ENCODE peak calls at places on chromosomes 1 and 21, in ten cellular contexts. One of them, this sample, is unnamed.

GRCh38 chr1:153305682-153306081 is 7.1 kb downstream of the PGLYRP3 start:
- DNase-seq in amniotic stem cell: no peak
- DNase-seq in GM18507: no peak
- DNase-seq in NCI-H774: no peak
- DNase-seq in CD4-positive, alpha-beta T cell: no peak
- DNase-seq in nucleus accumbens: no peak
- DNase-seq in GM12891: no peak
- DNase-seq in RCC 7860: no peak
- DNase-seq in foreskin melanocyte: no peak
- DNase-seq in AG04450: no peak
- DNase-seq in this sample: no peak

GRCh38 chr21:32285476-32285875 is 6.6 kb upstream of the MIS18A start:
- DNase-seq in amniotic stem cell: no peak
- DNase-seq in GM18507: no peak
- DNase-seq in NCI-H774: no peak
- DNase-seq in CD4-positive, alpha-beta T cell: no peak
- DNase-seq in nucleus accumbens: no peak
- DNase-seq in GM12891: no peak
- DNase-seq in RCC 7860: no peak
- DNase-seq in foreskin melanocyte: no peak
- DNase-seq in AG04450: no peak
- DNase-seq in this sample: no peak

GRCh38 chr1:21904725-21905520 is 32.2 kb downstream of the HSPG2 start:
- DNase-seq in amniotic stem cell: no peak
- DNase-seq in GM18507: no peak
- DNase-seq in NCI-H774: no peak
- DNase-seq in CD4-positive, alpha-beta T cell: no peak
- DNase-seq in nucleus accumbens: peak
- DNase-seq in GM12891: no peak
- DNase-seq in RCC 7860: peak
- DNase-seq in foreskin melanocyte: no peak
- DNase-seq in AG04450: no peak
- DNase-seq in this sample: peak

GRCh38 chr1:31632649-31633048 is 12.0 kb downstream of the PEF1 start:
- DNase-seq in amniotic stem cell: no peak
- DNase-seq in GM18507: no peak
- DNase-seq in NCI-H774: no peak
- DNase-seq in CD4-positive, alpha-beta T cell: no peak
- DNase-seq in nucleus accumbens: no peak
- DNase-seq in GM12891: no peak
- DNase-seq in RCC 7860: no peak
- DNase-seq in foreskin melanocyte: no peak
- DNase-seq in AG04450: no peak
- DNase-seq in this sample: no peak

GRCh38 chr1:184483101-184483813 is 96.4 kb downstream of the C1orf21 start:
- DNase-seq in amniotic stem cell: no peak
- DNase-seq in GM18507: no peak
- DNase-seq in NCI-H774: no peak
- DNase-seq in CD4-positive, alpha-beta T cell: no peak
- DNase-seq in nucleus accumbens: no peak
- DNase-seq in GM12891: no peak
- DNase-seq in RCC 7860: no peak
- DNase-seq in foreskin melanocyte: peak
- DNase-seq in AG04450: peak
- DNase-seq in this sample: peak

GRCh38 chr1:33348194-33348593 is 27.3 kb upstream of the A3GALT2 start:
- DNase-seq in amniotic stem cell: no peak
- DNase-seq in GM18507: no peak
- DNase-seq in NCI-H774: no peak
- DNase-seq in CD4-positive, alpha-beta T cell: no peak
- DNase-seq in nucleus accumbens: no peak
- DNase-seq in GM12891: no peak
- DNase-seq in RCC 7860: peak
- DNase-seq in foreskin melanocyte: no peak
- DNase-seq in AG04450: no peak
- DNase-seq in this sample: peak

GRCh38 chr1:53372501-53372951 is 44.7 kb upstream of the LRP8 start:
- DNase-seq in amniotic stem cell: no peak
- DNase-seq in GM18507: no peak
- DNase-seq in NCI-H774: no peak
- DNase-seq in CD4-positive, alpha-beta T cell: no peak
- DNase-seq in nucleus accumbens: no peak
- DNase-seq in GM12891: no peak
- DNase-seq in RCC 7860: no peak
- DNase-seq in foreskin melanocyte: no peak
- DNase-seq in AG04450: no peak
- DNase-seq in this sample: no peak

GRCh38 chr1:218502383-218502782 is 157.2 kb downstream of the TGFB2 start:
- DNase-seq in amniotic stem cell: no peak
- DNase-seq in GM18507: no peak
- DNase-seq in NCI-H774: no peak
- DNase-seq in CD4-positive, alpha-beta T cell: no peak
- DNase-seq in nucleus accumbens: no peak
- DNase-seq in GM12891: no peak
- DNase-seq in RCC 7860: no peak
- DNase-seq in foreskin melanocyte: no peak
- DNase-seq in AG04450: no peak
- DNase-seq in this sample: no peak

GRCh38 chr1:247079141-247079874 is 697 bp upstream of the ZNF670 start:
- DNase-seq in amniotic stem cell: no peak
- DNase-seq in GM18507: no peak
- DNase-seq in NCI-H774: no peak
- DNase-seq in CD4-positive, alpha-beta T cell: no peak
- DNase-seq in nucleus accumbens: no peak
- DNase-seq in GM12891: no peak
- DNase-seq in RCC 7860: peak
- DNase-seq in foreskin melanocyte: no peak
- DNase-seq in AG04450: no peak
- DNase-seq in this sample: no peak

GRCh38 chr1:77536813-77537212 is 145.6 kb downstream of the ZZZ3 start:
- DNase-seq in amniotic stem cell: peak
- DNase-seq in GM18507: no peak
- DNase-seq in NCI-H774: no peak
- DNase-seq in CD4-positive, alpha-beta T cell: no peak
- DNase-seq in nucleus accumbens: no peak
- DNase-seq in GM12891: no peak
- DNase-seq in RCC 7860: peak
- DNase-seq in foreskin melanocyte: peak
- DNase-seq in AG04450: peak
- DNase-seq in this sample: peak

GRCh38 chr21:37072239-37072987 is 458 bp downstream of the PIGP start:
- DNase-seq in amniotic stem cell: peak
- DNase-seq in GM18507: peak
- DNase-seq in NCI-H774: peak
- DNase-seq in CD4-positive, alpha-beta T cell: peak
- DNase-seq in nucleus accumbens: peak
- DNase-seq in GM12891: peak
- DNase-seq in RCC 7860: no peak
- DNase-seq in foreskin melanocyte: peak
- DNase-seq in AG04450: no peak
- DNase-seq in this sample: no peak